ENCODE peak calls at places on chromosomes 16 and 17, in nine cellular contexts. C is dorsolateral prefrontal cortex; E is left colon; F is skeletal muscle cell; M is lower leg skin; G is kidney tubule cell; K is T-helper 1 cell; Y is NCI-H2171; B is activated T-helper 1 cell treated with anti-CD3 and anti-CD28 coated beads, Interleukin-2, amount 50 U/mL, for 16 hours. W is an unnamed sample.

GRCh38 chr16:4917117-4917516 is 19.8 kb downstream of the PPL start:
- DNase-seq in Y (no peak), B (no peak), M (no peak), K (no peak), G (no peak), C (no peak), E (no peak), F (peak), W (no peak)

GRCh38 chr16:23826528-23827244 is 9.1 kb upstream of the PRKCB start:
- DNase-seq in E (no peak), B (no peak), K (no peak), Y (no peak), M (peak), G (no peak), C (no peak), F (no peak), W (no peak)

GRCh38 chr17:68152161-68152571 is 95.7 kb upstream of the AMZ2 start:
- DNase-seq in G (no peak), E (peak), M (no peak), B (no peak), Y (no peak), C (no peak), F (no peak), K (no peak), W (no peak)

GRCh38 chr16:318628-319027 is 33.9 kb downstream of the AXIN1 start:
- DNase-seq in E (no peak), C (no peak), G (no peak), B (no peak), M (no peak), Y (no peak), F (no peak), K (no peak), W (no peak)

GRCh38 chr17:78268191-78268874 is 36.9 kb downstream of the TMEM235 start:
- DNase-seq in F (no peak), M (no peak), K (no peak), E (no peak), B (no peak), C (no peak), G (no peak), Y (no peak), W (no peak)

GRCh38 chr17:42683407-42684031 is 1.2 kb downstream of the CNTNAP1 start:
- DNase-seq in E (peak), C (peak), B (no peak), G (peak), M (peak), F (no peak), Y (no peak), K (no peak), W (no peak)

GRCh38 chr17:78208486-78208885 is 5.6 kb upstream of the BIRC5 start:
- DNase-seq in G (no peak), E (no peak), M (no peak), F (no peak), B (no peak), Y (no peak), C (no peak), K (no peak), W (no peak)

GRCh38 chr16:2056681-2057407 is 9.1 kb downstream of the TSC2 start:
- DNase-seq in M (no peak), C (peak), K (no peak), G (no peak), E (no peak), Y (no peak), B (no peak), F (no peak), W (peak)

GRCh38 chr16:6483634-6484033 is 849.0 kb upstream of the RBFOX1 start:
- DNase-seq in K (no peak), F (no peak), E (no peak), G (no peak), Y (no peak), C (peak), B (no peak), M (no peak), W (peak)

GRCh38 chr17:5209396-5209795 is 17.7 kb upstream of the ZNF594 start:
- DNase-seq in Y (no peak), K (no peak), C (no peak), E (no peak), M (no peak), F (peak), G (no peak), B (no peak), W (no peak)

GRCh38 chr16:30076276-30076791 is 540 bp downstream of the PPP4C start:
- DNase-seq in G (no peak), Y (no peak), F (no peak), M (no peak), E (peak), K (no peak), C (no peak), B (no peak), W (no peak)

GRCh38 chr17:60501589-60501988 is 24.5 kb downstream of the APPBP2 start:
- DNase-seq in G (no peak), E (no peak), M (no peak), K (no peak), F (no peak), Y (no peak), C (no peak), B (no peak), W (no peak)

GRCh38 chr17:80833952-80834895 is 157.4 kb upstream of the CHMP6 start:
- DNase-seq in F (peak), C (peak), K (no peak), Y (no peak), E (no peak), B (no peak), G (peak), M (peak), W (peak)

GRCh38 chr17:58324409-58325288 is 3.9 kb downstream of the TSPOAP1 start:
- DNase-seq in Y (peak), M (no peak), B (no peak), G (peak), C (no peak), K (no peak), E (peak), F (no peak), W (no peak)

W was measured in putamen.